ENCODE peak calls at places on chromosome 5, in five cellular contexts. G, Z, J, E and H are unnamed samples.

GRCh38 chr5:174293006-174293405 is 247.5 kb downstream of the NSG2 start:
- DNase-seq in E (no peak), J (no peak), Z (no peak), G (no peak), H (no peak)

GRCh38 chr5:68562308-68562707 is 346.8 kb downstream of the PIK3R1 start:
- DNase-seq in Z (no peak), E (no peak), G (peak; percentile 44), J (no peak), H (peak; percentile 26)

GRCh38 chr5:172509405-172509781 is 55.1 kb upstream of the SH3PXD2B start:
- DNase-seq in G (no peak), Z (no peak), J (no peak), E (no peak), H (no peak)

GRCh38 chr5:65801332-65801731 is 79.3 kb downstream of the NLN start:
- DNase-seq in G (peak; percentile 77), Z (no peak), E (no peak), J (no peak), H (no peak)

GRCh38 chr5:133742370-133743036 is 130.2 kb upstream of the FSTL4 start:
- DNase-seq in J (peak; percentile 28), G (no peak), Z (no peak), E (no peak), H (no peak)

GRCh38 chr5:11378462-11378861 is 525.8 kb downstream of the CTNND2 start:
- DNase-seq in E (no peak), Z (no peak), J (no peak), G (no peak), H (no peak)

GRCh38 chr5:3122216-3122615 is 370.7 kb upstream of the IRX2 start:
- DNase-seq in G (no peak), J (no peak), Z (no peak), E (no peak), H (no peak)

GRCh38 chr5:134649163-134649916 is 755 bp downstream of the SEC24A start:
- DNase-seq in J (no peak), G (peak; percentile 8), Z (no peak), E (peak; percentile 18), H (peak; percentile 39)

GRCh38 chr5:150601774-150602345 is 38.6 kb upstream of the SYNPO start:
- DNase-seq in E (no peak), G (no peak), Z (no peak), J (no peak), H (no peak)

GRCh38 chr5:163496286-163496685 is 9.1 kb upstream of the MAT2B start:
- DNase-seq in J (no peak), E (no peak), Z (no peak), G (peak; percentile 47), H (no peak)

GRCh38 chr5:73028991-73029540 is 73.2 kb downstream of the FCHO2 start:
- DNase-seq in J (no peak), G (peak; percentile 85), Z (no peak), E (no peak), H (no peak)

GRCh38 chr5:93582677-93583524 is at the start of gene NR2F1:
- DNase-seq in Z (peak; percentile 99), J (no peak), G (peak; percentile 99), E (peak; percentile 57), H (peak; percentile 80)

GRCh38 chr5:8394965-8395364 is 526.0 kb downstream of the MTRR start:
- DNase-seq in G (no peak), J (no peak), Z (no peak), E (no peak), H (no peak)

GRCh38 chr5:174837919-174838902 is 113.8 kb downstream of the MSX2 start:
- DNase-seq in Z (no peak), E (peak; percentile 10), G (peak; percentile 24), J (no peak), H (peak; percentile 17)

GRCh38 chr5:73201547-73202513 is 28.8 kb downstream of the TMEM174 start:
- DNase-seq in G (peak; percentile 47), Z (peak; percentile 63), E (peak; percentile 84), J (no peak), H (peak; percentile 89)

GRCh38 chr5:125367702-125368101 is 621.3 kb upstream of the ZNF608 start:
- DNase-seq in Z (no peak), G (no peak), J (no peak), E (no peak), H (no peak)

GRCh38 chr5:98108497-98108896 is 665.0 kb upstream of the RGMB start:
- DNase-seq in J (no peak), G (peak; percentile 99), Z (no peak), E (no peak), H (no peak)

GRCh38 chr5:82165740-82166530 is 112.2 kb downstream of the RPS23 start:
- DNase-seq in Z (peak; percentile 71), E (peak; percentile 32), J (peak; percentile 39), G (peak; percentile 95), H (peak; percentile 53)

GRCh38 chr5:151345808-151346478 is 1.4 kb downstream of the SLC36A2 start:
- DNase-seq in J (no peak), E (no peak), Z (no peak), G (peak; percentile 28), H (no peak)

GRCh38 chr5:50963647-50964584 is 297.5 kb downstream of the PARP8 start:
- DNase-seq in G (no peak), Z (no peak), E (no peak), J (no peak), H (peak; percentile 66)
- H3K9ac ChIP-seq in G (no peak overlapping the region), Z (no peak overlapping the region), E (no peak overlapping the region), J (no peak overlapping the region), H (peak overlapping the region; percentile 41)

GRCh38 chr5:140794594-140795258 is at the start of gene PCDHA2:
- DNase-seq in G (no peak), J (no peak), E (no peak), Z (no peak), H (no peak)

GRCh38 chr5:140791111-140791510 is 3.5 kb upstream of the PCDHA2 start:
- DNase-seq in G (no peak), Z (no peak), E (no peak), J (no peak), H (no peak)

GRCh38 chr5:140796718-140797095 is 2.1 kb downstream of the PCDHA2 start:
- DNase-seq in G (no peak), J (no peak), Z (no peak), E (no peak), H (no peak)

GRCh38 chr5:140800816-140801493 is at the start of gene PCDHA3:
- DNase-seq in G (peak; percentile 1), Z (peak; percentile 9), J (no peak), E (no peak), H (no peak)

DNA sequence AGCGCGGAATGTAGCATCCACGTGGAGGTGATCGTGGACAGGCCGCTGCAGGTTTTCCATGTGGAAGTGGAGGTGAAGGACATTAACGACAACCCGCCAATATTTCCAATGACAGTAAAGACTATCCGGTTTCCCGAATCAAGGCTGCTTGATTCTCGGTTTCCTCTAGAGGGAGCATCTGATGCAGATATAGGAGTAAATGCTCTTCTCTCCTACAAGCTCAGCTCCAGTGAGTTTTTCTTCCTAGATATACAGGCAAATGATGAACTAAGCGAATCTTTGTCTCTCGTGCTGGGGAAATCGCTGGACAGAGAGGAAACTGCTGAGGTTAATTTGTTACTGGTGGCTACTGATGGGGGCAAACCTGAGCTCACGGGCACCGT is 598 bp downstream of the PCDHA2 start:
- DNase-seq in J (no peak), G (no peak), E (no peak), Z (no peak), H (no peak)
- TF ChIP-seq SMC3 in J (no peak), G (no peak), E (no peak), Z (no peak), H (no peak)

GRCh38 chr5:120706877-120707276 is 242.8 kb downstream of the PRR16 start:
- DNase-seq in Z (no peak), G (no peak), E (no peak), J (no peak), H (no peak)

GRCh38 chr5:120703923-120704445 is 239.9 kb downstream of the PRR16 start:
- DNase-seq in E (no peak), Z (no peak), G (no peak), J (no peak), H (no peak)
- H3K9ac ChIP-seq in E (no peak overlapping the region), Z (no peak overlapping the region), G (no peak overlapping the region), J (no peak overlapping the region), H (no peak overlapping the region)

GRCh38 chr5:137609122-137609521 is 110.0 kb upstream of the SPOCK1 start:
- DNase-seq in G (peak; percentile 6), Z (no peak), J (no peak), E (no peak), H (no peak)
- TF ChIP-seq SMC3 in G (no peak), Z (no peak), J (no peak), E (no peak), H (no peak)

GRCh38 chr5:80229902-80230255 is 26.0 kb downstream of the SERINC5 start:
- DNase-seq in E (no peak), Z (no peak), J (no peak), G (no peak), H (no peak)
- H3K9ac ChIP-seq in E (no peak overlapping the region), Z (peak overlapping the region; percentile 63), J (no peak overlapping the region), G (no peak overlapping the region), H (no peak overlapping the region)

GRCh38 chr5:141778211-141778610 is 96.2 kb upstream of the ARAP3 start:
- DNase-seq in E (no peak), Z (no peak), J (no peak), G (peak; percentile 86), H (no peak)

GRCh38 chr5:141780240-141780951 is 97.8 kb downstream of the PCDH1 start:
- DNase-seq in E (no peak), G (no peak), Z (no peak), J (no peak), H (no peak)

GRCh38 chr5:141778683-141779082 is 96.7 kb upstream of the ARAP3 start:
- DNase-seq in E (no peak), J (no peak), Z (no peak), G (no peak), H (no peak)

GRCh38 chr5:141780952-141781730 is 97.1 kb downstream of the PCDH1 start:
- DNase-seq in E (no peak), Z (no peak), G (no peak), J (no peak), H (no peak)

DNA sequence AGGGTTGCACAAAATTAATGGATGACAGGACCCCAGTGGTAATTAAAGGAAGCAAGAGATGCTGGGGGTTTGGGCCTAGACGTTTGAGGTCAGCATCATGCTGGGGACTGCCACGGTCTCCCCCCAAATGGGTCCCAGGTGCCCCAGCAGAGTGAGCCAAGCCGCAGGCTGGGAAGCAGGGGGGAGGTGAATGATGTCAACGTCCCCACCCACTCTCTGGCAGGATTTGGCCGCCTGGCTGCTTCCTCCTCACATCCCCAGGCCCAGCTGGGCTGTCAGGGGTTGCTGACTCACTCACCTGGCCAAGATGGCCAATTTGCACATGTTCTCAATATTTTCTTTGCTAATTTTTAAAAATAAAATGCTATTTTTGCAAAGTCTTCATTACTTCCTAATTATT is 97.6 kb upstream of the ARAP3 start:
- DNase-seq in G (peak; percentile 44), J (no peak), Z (no peak), E (no peak), H (no peak)
- TF ChIP-seq SMC3 in G (no peak), J (no peak), Z (no peak), E (no peak), H (no peak)